ENCODE peak calls at places on chromosomes 5 and 9, in nine cellular contexts. One of them, this sample, is unnamed.

GRCh38 chr9:117413346-117414219 is 1.3 kb downstream of the ASTN2 start:
- DNase-seq in GM23338: peak; percentile 82
- DNase-seq in astrocyte of the hippocampus: peak; percentile 20
- DNase-seq in RPMI8226: no peak
- DNase-seq in cerebellar cortex: no peak
- DNase-seq in stimulated activated CD4-positive, alpha-beta T cell treated with anti-CD3 and anti-CD28 coated beads, Interleukin-12 subunit alpha, Interleukin-12 subunit beta, amount 100 ng/mL, for 24 hours: no peak
- DNase-seq in A673: peak; percentile 23
- DNase-seq in fibroblast of the conjunctiva: no peak
- DNase-seq in G401: peak; percentile 46
- DNase-seq in this sample: peak; percentile 60

GRCh38 chr9:31958572-31958971 is 425.9 kb upstream of the ACO1 start:
- DNase-seq in GM23338: no peak
- DNase-seq in astrocyte of the hippocampus: no peak
- DNase-seq in RPMI8226: no peak
- DNase-seq in cerebellar cortex: no peak
- DNase-seq in stimulated activated CD4-positive, alpha-beta T cell treated with anti-CD3 and anti-CD28 coated beads, Interleukin-12 subunit alpha, Interleukin-12 subunit beta, amount 100 ng/mL, for 24 hours: no peak
- DNase-seq in A673: no peak
- DNase-seq in fibroblast of the conjunctiva: no peak
- DNase-seq in G401: no peak
- DNase-seq in this sample: no peak

GRCh38 chr5:39256472-39256871 is 37.1 kb upstream of the FYB1 start:
- DNase-seq in GM23338: no peak
- DNase-seq in astrocyte of the hippocampus: peak; percentile 26
- DNase-seq in RPMI8226: no peak
- DNase-seq in cerebellar cortex: no peak
- DNase-seq in stimulated activated CD4-positive, alpha-beta T cell treated with anti-CD3 and anti-CD28 coated beads, Interleukin-12 subunit alpha, Interleukin-12 subunit beta, amount 100 ng/mL, for 24 hours: no peak
- DNase-seq in A673: no peak
- DNase-seq in fibroblast of the conjunctiva: peak; percentile 32
- DNase-seq in G401: no peak
- DNase-seq in this sample: no peak

GRCh38 chr5:80189701-80190100 is 66.1 kb downstream of the SERINC5 start:
- DNase-seq in GM23338: no peak
- DNase-seq in astrocyte of the hippocampus: no peak
- DNase-seq in RPMI8226: no peak
- DNase-seq in cerebellar cortex: no peak
- DNase-seq in stimulated activated CD4-positive, alpha-beta T cell treated with anti-CD3 and anti-CD28 coated beads, Interleukin-12 subunit alpha, Interleukin-12 subunit beta, amount 100 ng/mL, for 24 hours: no peak
- DNase-seq in A673: no peak
- DNase-seq in fibroblast of the conjunctiva: no peak
- DNase-seq in G401: no peak
- DNase-seq in this sample: no peak

GRCh38 chr5:144333336-144333920 is 162.8 kb downstream of the KCTD16 start:
- DNase-seq in GM23338: no peak
- DNase-seq in astrocyte of the hippocampus: peak; percentile 38
- DNase-seq in RPMI8226: no peak
- DNase-seq in cerebellar cortex: no peak
- DNase-seq in stimulated activated CD4-positive, alpha-beta T cell treated with anti-CD3 and anti-CD28 coated beads, Interleukin-12 subunit alpha, Interleukin-12 subunit beta, amount 100 ng/mL, for 24 hours: no peak
- DNase-seq in A673: no peak
- DNase-seq in fibroblast of the conjunctiva: no peak
- DNase-seq in G401: no peak
- DNase-seq in this sample: no peak

GRCh38 chr5:177412603-177413233 is 3.4 kb upstream of the F12 start:
- DNase-seq in GM23338: no peak
- DNase-seq in astrocyte of the hippocampus: no peak
- DNase-seq in RPMI8226: peak; percentile 88
- DNase-seq in cerebellar cortex: no peak
- DNase-seq in stimulated activated CD4-positive, alpha-beta T cell treated with anti-CD3 and anti-CD28 coated beads, Interleukin-12 subunit alpha, Interleukin-12 subunit beta, amount 100 ng/mL, for 24 hours: no peak
- DNase-seq in A673: no peak
- DNase-seq in fibroblast of the conjunctiva: no peak
- DNase-seq in G401: no peak
- DNase-seq in this sample: no peak

GRCh38 chr9:85212887-85213286 is 528.9 kb downstream of the AGTPBP1 start:
- DNase-seq in GM23338: no peak
- DNase-seq in astrocyte of the hippocampus: peak; percentile 79
- DNase-seq in RPMI8226: no peak
- DNase-seq in cerebellar cortex: no peak
- DNase-seq in stimulated activated CD4-positive, alpha-beta T cell treated with anti-CD3 and anti-CD28 coated beads, Interleukin-12 subunit alpha, Interleukin-12 subunit beta, amount 100 ng/mL, for 24 hours: no peak
- DNase-seq in A673: peak; percentile 33
- DNase-seq in fibroblast of the conjunctiva: peak; percentile 49
- DNase-seq in G401: no peak
- DNase-seq in this sample: no peak

GRCh38 chr9:78439192-78439865 is 142.4 kb downstream of the PSAT1 start:
- DNase-seq in GM23338: peak; percentile 94
- DNase-seq in astrocyte of the hippocampus: peak; percentile 96
- DNase-seq in RPMI8226: peak; percentile 71
- DNase-seq in cerebellar cortex: peak; percentile 90
- DNase-seq in stimulated activated CD4-positive, alpha-beta T cell treated with anti-CD3 and anti-CD28 coated beads, Interleukin-12 subunit alpha, Interleukin-12 subunit beta, amount 100 ng/mL, for 24 hours: peak; percentile 22
- DNase-seq in A673: peak; percentile 85
- DNase-seq in fibroblast of the conjunctiva: peak; percentile 85
- DNase-seq in G401: peak; percentile 88
- DNase-seq in this sample: peak; percentile 89

GRCh38 chr5:164439799-164440198 is 934.4 kb downstream of the MAT2B start:
- DNase-seq in GM23338: no peak
- DNase-seq in astrocyte of the hippocampus: peak; percentile 3
- DNase-seq in RPMI8226: no peak
- DNase-seq in cerebellar cortex: no peak
- DNase-seq in stimulated activated CD4-positive, alpha-beta T cell treated with anti-CD3 and anti-CD28 coated beads, Interleukin-12 subunit alpha, Interleukin-12 subunit beta, amount 100 ng/mL, for 24 hours: no peak
- DNase-seq in A673: no peak
- DNase-seq in fibroblast of the conjunctiva: no peak
- DNase-seq in G401: no peak
- DNase-seq in this sample: no peak

GRCh38 chr5:148827723-148828122 is 1.3 kb downstream of the ADRB2 start:
- DNase-seq in GM23338: no peak
- DNase-seq in astrocyte of the hippocampus: peak; percentile 26
- DNase-seq in RPMI8226: peak; percentile 47
- DNase-seq in cerebellar cortex: no peak
- DNase-seq in stimulated activated CD4-positive, alpha-beta T cell treated with anti-CD3 and anti-CD28 coated beads, Interleukin-12 subunit alpha, Interleukin-12 subunit beta, amount 100 ng/mL, for 24 hours: no peak
- DNase-seq in A673: no peak
- DNase-seq in fibroblast of the conjunctiva: no peak
- DNase-seq in G401: no peak
- DNase-seq in this sample: no peak

GRCh38 chr5:134436523-134437339 is 25.1 kb upstream of the CDKN2AIPNL start:
- DNase-seq in GM23338: no peak
- DNase-seq in astrocyte of the hippocampus: peak; percentile 89
- DNase-seq in RPMI8226: peak; percentile 97
- DNase-seq in cerebellar cortex: peak; percentile 67
- DNase-seq in stimulated activated CD4-positive, alpha-beta T cell treated with anti-CD3 and anti-CD28 coated beads, Interleukin-12 subunit alpha, Interleukin-12 subunit beta, amount 100 ng/mL, for 24 hours: peak; percentile 8
- DNase-seq in A673: no peak
- DNase-seq in fibroblast of the conjunctiva: peak; percentile 37
- DNase-seq in G401: peak; percentile 77
- DNase-seq in this sample: peak; percentile 55

GRCh38 chr9:117044241-117044640 is 357.1 kb downstream of the TRIM32 start:
- DNase-seq in GM23338: peak; percentile 90
- DNase-seq in astrocyte of the hippocampus: no peak
- DNase-seq in RPMI8226: no peak
- DNase-seq in cerebellar cortex: peak; percentile 72
- DNase-seq in stimulated activated CD4-positive, alpha-beta T cell treated with anti-CD3 and anti-CD28 coated beads, Interleukin-12 subunit alpha, Interleukin-12 subunit beta, amount 100 ng/mL, for 24 hours: no peak
- DNase-seq in A673: no peak
- DNase-seq in fibroblast of the conjunctiva: no peak
- DNase-seq in G401: peak; percentile 81
- DNase-seq in this sample: peak; percentile 80

GRCh38 chr5:73296772-73297171 is 123.8 kb downstream of the TMEM174 start:
- DNase-seq in GM23338: no peak
- DNase-seq in astrocyte of the hippocampus: peak; percentile 80
- DNase-seq in RPMI8226: no peak
- DNase-seq in cerebellar cortex: no peak
- DNase-seq in stimulated activated CD4-positive, alpha-beta T cell treated with anti-CD3 and anti-CD28 coated beads, Interleukin-12 subunit alpha, Interleukin-12 subunit beta, amount 100 ng/mL, for 24 hours: no peak
- DNase-seq in A673: no peak
- DNase-seq in fibroblast of the conjunctiva: no peak
- DNase-seq in G401: no peak
- DNase-seq in this sample: no peak

GRCh38 chr5:39623291-39623865 is 198.6 kb upstream of the DAB2 start:
- DNase-seq in GM23338: no peak
- DNase-seq in astrocyte of the hippocampus: no peak
- DNase-seq in RPMI8226: no peak
- DNase-seq in cerebellar cortex: no peak
- DNase-seq in stimulated activated CD4-positive, alpha-beta T cell treated with anti-CD3 and anti-CD28 coated beads, Interleukin-12 subunit alpha, Interleukin-12 subunit beta, amount 100 ng/mL, for 24 hours: no peak
- DNase-seq in A673: no peak
- DNase-seq in fibroblast of the conjunctiva: no peak
- DNase-seq in G401: no peak
- DNase-seq in this sample: no peak

GRCh38 chr9:133842174-133842573 is 104.0 kb upstream of the SARDH start:
- DNase-seq in GM23338: peak; percentile 56
- DNase-seq in astrocyte of the hippocampus: no peak
- DNase-seq in RPMI8226: no peak
- DNase-seq in cerebellar cortex: peak; percentile 33
- DNase-seq in stimulated activated CD4-positive, alpha-beta T cell treated with anti-CD3 and anti-CD28 coated beads, Interleukin-12 subunit alpha, Interleukin-12 subunit beta, amount 100 ng/mL, for 24 hours: no peak
- DNase-seq in A673: no peak
- DNase-seq in fibroblast of the conjunctiva: no peak
- DNase-seq in G401: peak; percentile 44
- DNase-seq in this sample: peak; percentile 64

GRCh38 chr5:94157704-94158608 is 416.6 kb upstream of the POU5F2 start:
- DNase-seq in GM23338: peak; percentile 16
- DNase-seq in astrocyte of the hippocampus: no peak
- DNase-seq in RPMI8226: no peak
- DNase-seq in cerebellar cortex: peak; percentile 7
- DNase-seq in stimulated activated CD4-positive, alpha-beta T cell treated with anti-CD3 and anti-CD28 coated beads, Interleukin-12 subunit alpha, Interleukin-12 subunit beta, amount 100 ng/mL, for 24 hours: no peak
- DNase-seq in A673: no peak
- DNase-seq in fibroblast of the conjunctiva: no peak
- DNase-seq in G401: no peak
- DNase-seq in this sample: no peak

GRCh38 chr9:79662553-79662956 is 90.8 kb downstream of the TLE4 start:
- DNase-seq in GM23338: peak; percentile 43
- DNase-seq in astrocyte of the hippocampus: no peak
- DNase-seq in RPMI8226: no peak
- DNase-seq in cerebellar cortex: peak; percentile 41
- DNase-seq in stimulated activated CD4-positive, alpha-beta T cell treated with anti-CD3 and anti-CD28 coated beads, Interleukin-12 subunit alpha, Interleukin-12 subunit beta, amount 100 ng/mL, for 24 hours: no peak
- DNase-seq in A673: peak; percentile 86
- DNase-seq in fibroblast of the conjunctiva: peak; percentile 33
- DNase-seq in G401: no peak
- DNase-seq in this sample: no peak

GRCh38 chr9:93669116-93669957 is 93.0 kb downstream of the PHF2 start:
- DNase-seq in GM23338: no peak
- DNase-seq in astrocyte of the hippocampus: no peak
- DNase-seq in RPMI8226: no peak
- DNase-seq in cerebellar cortex: no peak
- DNase-seq in stimulated activated CD4-positive, alpha-beta T cell treated with anti-CD3 and anti-CD28 coated beads, Interleukin-12 subunit alpha, Interleukin-12 subunit beta, amount 100 ng/mL, for 24 hours: no peak
- DNase-seq in A673: no peak
- DNase-seq in fibroblast of the conjunctiva: no peak
- DNase-seq in G401: no peak
- DNase-seq in this sample: peak; percentile 18

GRCh38 chr9:72480931-72481330 is 40.5 kb upstream of the TMC1 start:
- DNase-seq in GM23338: no peak
- DNase-seq in astrocyte of the hippocampus: peak; percentile 41
- DNase-seq in RPMI8226: no peak
- DNase-seq in cerebellar cortex: no peak
- DNase-seq in stimulated activated CD4-positive, alpha-beta T cell treated with anti-CD3 and anti-CD28 coated beads, Interleukin-12 subunit alpha, Interleukin-12 subunit beta, amount 100 ng/mL, for 24 hours: no peak
- DNase-seq in A673: no peak
- DNase-seq in fibroblast of the conjunctiva: no peak
- DNase-seq in G401: no peak
- DNase-seq in this sample: no peak

GRCh38 chr5:93188876-93189485 is 392.0 kb downstream of the NR2F1-AS1 start:
- DNase-seq in GM23338: no peak
- DNase-seq in astrocyte of the hippocampus: no peak
- DNase-seq in RPMI8226: no peak
- DNase-seq in cerebellar cortex: no peak
- DNase-seq in stimulated activated CD4-positive, alpha-beta T cell treated with anti-CD3 and anti-CD28 coated beads, Interleukin-12 subunit alpha, Interleukin-12 subunit beta, amount 100 ng/mL, for 24 hours: no peak
- DNase-seq in A673: no peak
- DNase-seq in fibroblast of the conjunctiva: no peak
- DNase-seq in G401: no peak
- DNase-seq in this sample: no peak

GRCh38 chr5:174063092-174063756 is 17.7 kb downstream of the NSG2 start:
- DNase-seq in GM23338: no peak
- DNase-seq in astrocyte of the hippocampus: no peak
- DNase-seq in RPMI8226: no peak
- DNase-seq in cerebellar cortex: no peak
- DNase-seq in stimulated activated CD4-positive, alpha-beta T cell treated with anti-CD3 and anti-CD28 coated beads, Interleukin-12 subunit alpha, Interleukin-12 subunit beta, amount 100 ng/mL, for 24 hours: no peak
- DNase-seq in A673: no peak
- DNase-seq in fibroblast of the conjunctiva: no peak
- DNase-seq in G401: no peak
- DNase-seq in this sample: no peak

GRCh38 chr5:53642006-53642405 is 81.6 kb downstream of the NDUFS4 start:
- DNase-seq in GM23338: no peak
- DNase-seq in astrocyte of the hippocampus: peak; percentile 31
- DNase-seq in RPMI8226: no peak
- DNase-seq in cerebellar cortex: no peak
- DNase-seq in stimulated activated CD4-positive, alpha-beta T cell treated with anti-CD3 and anti-CD28 coated beads, Interleukin-12 subunit alpha, Interleukin-12 subunit beta, amount 100 ng/mL, for 24 hours: no peak
- DNase-seq in A673: peak; percentile 92
- DNase-seq in fibroblast of the conjunctiva: no peak
- DNase-seq in G401: no peak
- DNase-seq in this sample: no peak

GRCh38 chr9:19634881-19635280 is 154.0 kb downstream of the SLC24A2 start:
- DNase-seq in GM23338: no peak
- DNase-seq in astrocyte of the hippocampus: no peak
- DNase-seq in RPMI8226: no peak
- DNase-seq in cerebellar cortex: no peak
- DNase-seq in stimulated activated CD4-positive, alpha-beta T cell treated with anti-CD3 and anti-CD28 coated beads, Interleukin-12 subunit alpha, Interleukin-12 subunit beta, amount 100 ng/mL, for 24 hours: no peak
- DNase-seq in A673: no peak
- DNase-seq in fibroblast of the conjunctiva: no peak
- DNase-seq in G401: no peak
- DNase-seq in this sample: no peak

GRCh38 chr5:34857161-34857560 is 18.2 kb downstream of the TTC23L start:
- DNase-seq in GM23338: no peak
- DNase-seq in astrocyte of the hippocampus: peak; percentile 27
- DNase-seq in RPMI8226: no peak
- DNase-seq in cerebellar cortex: no peak
- DNase-seq in stimulated activated CD4-positive, alpha-beta T cell treated with anti-CD3 and anti-CD28 coated beads, Interleukin-12 subunit alpha, Interleukin-12 subunit beta, amount 100 ng/mL, for 24 hours: no peak
- DNase-seq in A673: no peak
- DNase-seq in fibroblast of the conjunctiva: peak; percentile 12
- DNase-seq in G401: no peak
- DNase-seq in this sample: no peak

GRCh38 chr5:83924171-83924570 is 203.5 kb upstream of the HAPLN1 start:
- DNase-seq in GM23338: no peak
- DNase-seq in astrocyte of the hippocampus: peak; percentile 77
- DNase-seq in RPMI8226: no peak
- DNase-seq in cerebellar cortex: no peak
- DNase-seq in stimulated activated CD4-positive, alpha-beta T cell treated with anti-CD3 and anti-CD28 coated beads, Interleukin-12 subunit alpha, Interleukin-12 subunit beta, amount 100 ng/mL, for 24 hours: no peak
- DNase-seq in A673: no peak
- DNase-seq in fibroblast of the conjunctiva: peak; percentile 3
- DNase-seq in G401: no peak
- DNase-seq in this sample: no peak

GRCh38 chr5:143495823-143496275 is 92.4 kb upstream of the NR3C1 start:
- DNase-seq in GM23338: no peak
- DNase-seq in astrocyte of the hippocampus: peak; percentile 30
- DNase-seq in RPMI8226: no peak
- DNase-seq in cerebellar cortex: peak; percentile 93
- DNase-seq in stimulated activated CD4-positive, alpha-beta T cell treated with anti-CD3 and anti-CD28 coated beads, Interleukin-12 subunit alpha, Interleukin-12 subunit beta, amount 100 ng/mL, for 24 hours: no peak
- DNase-seq in A673: peak; percentile 83
- DNase-seq in fibroblast of the conjunctiva: peak; percentile 50
- DNase-seq in G401: peak; percentile 93
- DNase-seq in this sample: no peak

GRCh38 chr5:130923543-130924159 is 241.4 kb downstream of the HINT1 start:
- DNase-seq in GM23338: no peak
- DNase-seq in astrocyte of the hippocampus: no peak
- DNase-seq in RPMI8226: no peak
- DNase-seq in cerebellar cortex: no peak
- DNase-seq in stimulated activated CD4-positive, alpha-beta T cell treated with anti-CD3 and anti-CD28 coated beads, Interleukin-12 subunit alpha, Interleukin-12 subunit beta, amount 100 ng/mL, for 24 hours: no peak
- DNase-seq in A673: peak; percentile 29
- DNase-seq in fibroblast of the conjunctiva: peak; percentile 1
- DNase-seq in G401: no peak
- DNase-seq in this sample: no peak

GRCh38 chr9:125785187-125785840 is 38.1 kb downstream of the PBX3 start:
- DNase-seq in GM23338: no peak
- DNase-seq in astrocyte of the hippocampus: no peak
- DNase-seq in RPMI8226: no peak
- DNase-seq in cerebellar cortex: no peak
- DNase-seq in stimulated activated CD4-positive, alpha-beta T cell treated with anti-CD3 and anti-CD28 coated beads, Interleukin-12 subunit alpha, Interleukin-12 subunit beta, amount 100 ng/mL, for 24 hours: no peak
- DNase-seq in A673: no peak
- DNase-seq in fibroblast of the conjunctiva: no peak
- DNase-seq in G401: no peak
- DNase-seq in this sample: no peak

GRCh38 chr9:108184941-108185340 is 670.8 kb downstream of the ACTL7B start:
- DNase-seq in GM23338: no peak
- DNase-seq in astrocyte of the hippocampus: peak; percentile 80
- DNase-seq in RPMI8226: no peak
- DNase-seq in cerebellar cortex: no peak
- DNase-seq in stimulated activated CD4-positive, alpha-beta T cell treated with anti-CD3 and anti-CD28 coated beads, Interleukin-12 subunit alpha, Interleukin-12 subunit beta, amount 100 ng/mL, for 24 hours: no peak
- DNase-seq in A673: no peak
- DNase-seq in fibroblast of the conjunctiva: no peak
- DNase-seq in G401: no peak
- DNase-seq in this sample: no peak

GRCh38 chr9:74771262-74771585 is 116.5 kb downstream of the TRPM6 start:
- DNase-seq in GM23338: no peak
- DNase-seq in astrocyte of the hippocampus: no peak
- DNase-seq in RPMI8226: no peak
- DNase-seq in cerebellar cortex: no peak
- DNase-seq in stimulated activated CD4-positive, alpha-beta T cell treated with anti-CD3 and anti-CD28 coated beads, Interleukin-12 subunit alpha, Interleukin-12 subunit beta, amount 100 ng/mL, for 24 hours: no peak
- DNase-seq in A673: no peak
- DNase-seq in fibroblast of the conjunctiva: no peak
- DNase-seq in G401: no peak
- DNase-seq in this sample: no peak

GRCh38 chr9:109315889-109316640 is 4.8 kb downstream of the EPB41L4B start:
- DNase-seq in GM23338: peak; percentile 50
- DNase-seq in astrocyte of the hippocampus: peak; percentile 96
- DNase-seq in RPMI8226: no peak
- DNase-seq in cerebellar cortex: peak; percentile 92
- DNase-seq in stimulated activated CD4-positive, alpha-beta T cell treated with anti-CD3 and anti-CD28 coated beads, Interleukin-12 subunit alpha, Interleukin-12 subunit beta, amount 100 ng/mL, for 24 hours: no peak
- DNase-seq in A673: peak; percentile 23
- DNase-seq in fibroblast of the conjunctiva: peak; percentile 56
- DNase-seq in G401: peak; percentile 95
- DNase-seq in this sample: no peak